ENCODE peak calls at places on chromosomes 4 and X, in six cellular contexts. V is kidney epithelial cell, N is heart left ventricle, T is mammary epithelial cell, X is stomach, C is endothelial cell of umbilical vein. U is an unnamed sample.

GRCh38 chr4:110074570-110074969 is 123.8 kb downstream of the ELOVL6 start:
- DNase-seq in V (no peak), N (no peak), T (no peak), X (no peak), C (no peak), U (no peak)

GRCh38 chrX:21715825-21716224 is 42.1 kb downstream of the SMPX start:
- DNase-seq in V (no peak), N (no peak), T (no peak), X (no peak), C (no peak), U (no peak)

GRCh38 chrX:107683124-107683895 is 55.0 kb downstream of the PRPS1 start:
- DNase-seq in V (no peak), N (no peak), T (no peak), X (peak), C (peak), U (peak)

GRCh38 chr4:54942735-54943134 is 182.7 kb downstream of the KDR start:
- DNase-seq in V (no peak), N (no peak), T (no peak), X (no peak), C (peak), U (no peak)

GRCh38 chrX:2692221-2693122 is 1.4 kb downstream of the CD99 start:
- DNase-seq in V (no peak), N (peak), T (no peak), X (peak), C (peak), U (no peak)

GRCh38 chr4:144967161-144967560 is 130.8 kb downstream of the ANAPC10 start:
- DNase-seq in V (peak), N (no peak), T (peak), X (no peak), C (no peak), U (no peak)

GRCh38 chr4:112855058-112855457 is 194.4 kb upstream of the ANK2 start:
- DNase-seq in V (no peak), N (no peak), T (no peak), X (no peak), C (no peak), U (no peak)

GRCh38 chrX:103613362-103613761 is 5.6 kb downstream of the TCEAL3 start:
- DNase-seq in V (no peak), N (no peak), T (no peak), X (no peak), C (no peak), U (no peak)

GRCh38 chr4:86653237-86653865 is 59.2 kb downstream of the PTPN13 start:
- DNase-seq in V (no peak), N (no peak), T (no peak), X (no peak), C (peak), U (no peak)

GRCh38 chr4:163613375-163613774 is 118.9 kb downstream of the TMA16 start:
- DNase-seq in V (no peak), N (no peak), T (no peak), X (no peak), C (no peak), U (no peak)
- H3K4me3 ChIP-seq in V (no peak), N (peak), T (no peak), X (no peak), C (no peak), U (no peak)

GRCh38 chr4:183100827-183101226 is 1.8 kb downstream of the WWC2 start:
- DNase-seq in V (no peak), N (no peak), T (no peak), X (no peak), C (peak), U (no peak)

GRCh38 chr4:183099537-183100297 is 660 bp downstream of the WWC2 start:
- DNase-seq in V (no peak), N (peak), T (peak), X (peak), C (peak), U (peak)

GRCh38 chr4:183098723-183099536 is at the start of gene WWC2:
- DNase-seq in V (peak), N (peak), T (peak), X (peak), C (peak), U (peak)

GRCh38 chr4:183101956-183102480 is 3.0 kb downstream of the WWC2 start:
- DNase-seq in V (no peak), N (no peak), T (peak), X (no peak), C (no peak), U (no peak)

GRCh38 chr4:183100298-183100599 is 1.2 kb downstream of the WWC2 start:
- DNase-seq in V (no peak), N (no peak), T (no peak), X (no peak), C (no peak), U (no peak)
- H3K4me3 ChIP-seq in V (peak), N (peak), T (peak), X (peak), C (peak), U (peak)

DNA sequence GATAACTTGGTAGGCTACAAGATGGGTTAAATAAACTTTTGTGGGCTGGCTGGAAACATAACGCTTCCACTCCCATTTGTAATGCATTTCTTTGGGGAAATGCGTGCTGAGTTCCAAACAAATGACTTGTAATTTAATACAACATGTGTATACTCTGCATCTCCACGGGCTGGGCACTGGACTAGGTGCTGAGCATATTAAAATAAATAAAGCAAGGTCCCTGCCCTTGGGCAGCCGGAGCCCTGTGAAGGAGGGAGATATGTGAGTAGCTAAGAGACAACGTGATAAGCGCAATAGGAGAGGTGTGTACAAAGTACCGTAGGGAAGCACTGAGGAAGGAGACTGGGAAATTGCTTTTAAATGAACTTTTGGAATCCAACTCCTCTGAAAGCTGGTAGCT is 147.2 kb upstream of the RBPJ start:
- DNase-seq in V (no peak), N (no peak), T (no peak), X (peak), C (no peak), U (no peak)
- H3K4me3 ChIP-seq in V (no peak), N (no peak), T (no peak), X (no peak), C (no peak), U (no peak)

GRCh38 chrX:17738002-17738713 is 865 bp downstream of the SCML1 start:
- DNase-seq in V (no peak), N (peak), T (peak), X (peak), C (peak), U (peak)
- H3K4me3 ChIP-seq in V (peak), N (peak), T (peak), X (peak), C (peak), U (peak)

DNA sequence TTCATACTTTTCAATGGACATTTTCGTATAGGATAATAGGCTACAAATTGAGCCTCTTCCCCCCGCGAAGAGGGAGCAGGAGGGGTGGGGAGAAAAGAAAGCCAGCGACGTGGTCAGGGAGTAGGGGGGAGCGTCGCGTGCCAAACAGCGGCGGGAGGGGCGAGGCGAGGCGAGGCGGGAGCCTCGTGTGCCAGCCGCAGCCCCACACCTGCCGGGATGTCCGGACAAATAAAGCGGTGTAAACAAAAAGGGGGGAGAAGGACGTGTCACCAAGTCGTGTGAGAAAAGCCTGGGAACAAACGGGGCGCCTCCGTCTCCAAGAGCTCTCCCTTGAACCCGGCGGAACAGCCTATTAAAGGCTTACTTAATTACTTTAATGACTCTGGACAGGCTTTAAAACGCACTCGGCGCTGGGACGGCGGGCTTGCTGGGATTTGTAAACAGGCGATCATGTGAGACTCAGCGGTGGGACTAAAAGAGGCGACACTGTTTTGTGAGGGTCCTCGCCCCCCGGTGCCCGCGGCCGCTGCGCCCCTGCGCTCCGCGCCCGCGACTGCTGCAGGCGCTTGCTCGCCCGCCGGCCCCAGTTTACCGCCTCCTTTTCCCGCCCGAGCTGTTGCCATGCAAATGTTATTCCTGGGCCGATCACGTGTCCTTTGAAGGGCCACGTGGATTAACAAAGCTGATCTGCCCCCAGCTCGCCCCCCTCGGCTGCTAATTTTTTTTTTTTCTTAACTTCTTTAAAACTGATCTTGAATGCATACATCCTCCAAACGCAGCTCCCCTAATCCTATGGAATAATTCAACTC is at the start of gene HELT:
- DNase-seq in V (no peak), N (no peak), T (peak), X (no peak), C (no peak), U (no peak)
- H3K4me3 ChIP-seq in V (no peak), N (no peak), T (no peak), X (no peak), C (no peak), U (no peak)

DNA sequence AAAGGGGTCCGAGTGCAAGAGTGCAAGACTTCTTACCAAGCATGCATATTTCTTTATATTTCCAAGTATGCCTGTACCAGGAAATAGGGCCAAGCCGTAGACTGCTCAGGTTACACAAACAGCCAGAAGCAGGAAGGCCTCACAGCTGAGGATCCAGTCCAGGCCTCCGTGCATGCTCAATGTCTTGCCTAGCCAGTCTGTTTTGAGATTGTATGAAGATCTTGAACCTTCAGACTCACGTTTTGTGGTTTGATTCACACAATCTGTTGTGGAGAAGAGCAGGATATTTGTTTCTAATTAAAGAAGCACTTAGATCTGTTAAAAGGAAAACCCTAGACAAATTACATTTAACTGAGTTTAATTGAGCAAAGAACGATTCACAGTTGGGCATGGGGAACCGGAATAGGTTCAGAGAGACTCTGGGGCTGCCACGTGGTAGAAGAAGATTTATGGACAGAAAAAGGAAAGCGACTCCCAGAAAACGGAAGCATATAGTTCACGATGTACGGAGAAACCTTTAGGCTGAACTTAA is 1.2 kb downstream of the MGST2 start:
- DNase-seq in V (peak), N (no peak), T (peak), X (peak), C (peak), U (peak)
- H3K4me3 ChIP-seq in V (peak), N (peak), T (peak), X (peak), C (no peak), U (no peak)

GRCh38 chr4:8773124-8773931 is 98.3 kb downstream of the HMX1 start:
- DNase-seq in V (no peak), N (peak), T (no peak), X (no peak), C (no peak), U (no peak)
- H3K4me3 ChIP-seq in V (no peak), N (no peak), T (no peak), X (no peak), C (no peak), U (no peak)

U was measured in lung.